ENCODE peak calls at places on chromosomes 7 and 10, in six cellular contexts. K is epithelial cell of esophagus, G is RCC 7860, A is NCI-H2029, R is NCI-H1694 treated with DMSO at 0.1 percent for 48 hours, D is nucleus accumbens. E is an unnamed sample.

GRCh38 chr7:15612205-15612604 is 50.4 kb upstream of the AGMO start:
- DNase-seq in K (no peak), G (no peak), A (peak; percentile 6), R (no peak), D (no peak), E (no peak)

GRCh38 chr7:47601119-47601880 is 19.4 kb upstream of the TNS3 start:
- DNase-seq in K (peak; percentile 98), G (peak; percentile 80), A (no peak), R (no peak), D (no peak), E (no peak)

GRCh38 chr10:120387326-120387725 is 69.7 kb upstream of the PLPP4 start:
- DNase-seq in K (no peak), G (peak; percentile 72), A (no peak), R (no peak), D (no peak), E (no peak)

GRCh38 chr7:39394105-39394504 is 172.1 kb upstream of the YAE1 start:
- DNase-seq in K (no peak), G (no peak), A (no peak), R (no peak), D (no peak), E (no peak)

GRCh38 chr7:23058412-23059096 is 44.6 kb upstream of the HYCC1 start:
- DNase-seq in K (no peak), G (no peak), A (no peak), R (no peak), D (no peak), E (no peak)

GRCh38 chr7:16094651-16095050 is 326.7 kb downstream of the CRPPA start:
- DNase-seq in K (no peak), G (no peak), A (no peak), R (no peak), D (no peak), E (no peak)

GRCh38 chr10:11337516-11337915 is 273.9 kb downstream of the USP6NL start:
- DNase-seq in K (no peak), G (no peak), A (no peak), R (no peak), D (peak; percentile 72), E (no peak)

GRCh38 chr7:103871473-103871872 is 118.0 kb downstream of the RELN start:
- DNase-seq in K (no peak), G (no peak), A (no peak), R (no peak), D (no peak), E (no peak)

GRCh38 chr10:60606343-60607080 is 171.8 kb upstream of the CDK1 start:
- DNase-seq in K (peak; percentile 93), G (no peak), A (no peak), R (peak; percentile 59), D (no peak), E (no peak)

GRCh38 chr10:51169111-51169510 is 94.8 kb downstream of the PRKG1 start:
- DNase-seq in K (no peak), G (no peak), A (no peak), R (no peak), D (no peak), E (no peak)